ENCODE peak calls at places on chromosomes 1 and 21, in eight cellular contexts. One of them, this sample, is unnamed.
A peak's percentile ranks its signal among the peaks of the same experiment; 100 is the strongest.

GRCh38 chr21:35096959-35097358 is 47.9 kb upstream of the RUNX1 start:
- DNase-seq in GM06990: no peak
- DNase-seq in CD8-positive, alpha-beta T cell: no peak
- DNase-seq in AG04450: no peak
- DNase-seq in breast epithelium: no peak
- DNase-seq in mammary epithelial cell: no peak
- DNase-seq in prostate gland: no peak
- DNase-seq in H1: no peak
- DNase-seq in this sample: no peak

GRCh38 chr1:181159451-181160151 is 71.1 kb downstream of the IER5 start:
- DNase-seq in GM06990: no peak
- DNase-seq in CD8-positive, alpha-beta T cell: peak; percentile 34
- DNase-seq in AG04450: no peak
- DNase-seq in breast epithelium: no peak
- DNase-seq in mammary epithelial cell: peak; percentile 97
- DNase-seq in prostate gland: peak; percentile 11
- DNase-seq in H1: no peak
- DNase-seq in this sample: no peak

GRCh38 chr1:160167580-160167979 is 16.2 kb downstream of the ATP1A4 start:
- DNase-seq in GM06990: no peak
- DNase-seq in CD8-positive, alpha-beta T cell: no peak
- DNase-seq in AG04450: no peak
- DNase-seq in breast epithelium: no peak
- DNase-seq in mammary epithelial cell: no peak
- DNase-seq in prostate gland: no peak
- DNase-seq in H1: no peak
- DNase-seq in this sample: no peak

GRCh38 chr1:38018864-38019343 is 6.4 kb downstream of the UTP11 start:
- DNase-seq in GM06990: no peak
- DNase-seq in CD8-positive, alpha-beta T cell: no peak
- DNase-seq in AG04450: no peak
- DNase-seq in breast epithelium: no peak
- DNase-seq in mammary epithelial cell: no peak
- DNase-seq in prostate gland: no peak
- DNase-seq in H1: no peak
- DNase-seq in this sample: no peak

GRCh38 chr1:25688390-25689119 is 72.0 kb downstream of the MAN1C1 start:
- DNase-seq in GM06990: no peak
- DNase-seq in CD8-positive, alpha-beta T cell: no peak
- DNase-seq in AG04450: no peak
- DNase-seq in breast epithelium: no peak
- DNase-seq in mammary epithelial cell: no peak
- DNase-seq in prostate gland: peak; percentile 36
- DNase-seq in H1: no peak
- DNase-seq in this sample: no peak

GRCh38 chr1:170586942-170587593 is 55.1 kb downstream of the GORAB start:
- DNase-seq in GM06990: no peak
- DNase-seq in CD8-positive, alpha-beta T cell: no peak
- DNase-seq in AG04450: peak; percentile 16
- DNase-seq in breast epithelium: no peak
- DNase-seq in mammary epithelial cell: no peak
- DNase-seq in prostate gland: no peak
- DNase-seq in H1: no peak
- DNase-seq in this sample: peak; percentile 29

GRCh38 chr21:23542097-23542496 is 2065.2 kb downstream of the MRPL39 start:
- DNase-seq in GM06990: no peak
- DNase-seq in CD8-positive, alpha-beta T cell: no peak
- DNase-seq in AG04450: no peak
- DNase-seq in breast epithelium: no peak
- DNase-seq in mammary epithelial cell: no peak
- DNase-seq in prostate gland: no peak
- DNase-seq in H1: no peak
- DNase-seq in this sample: no peak

GRCh38 chr21:39048064-39048463 is 135.2 kb downstream of the PSMG1 start:
- DNase-seq in GM06990: no peak
- DNase-seq in CD8-positive, alpha-beta T cell: no peak
- DNase-seq in AG04450: no peak
- DNase-seq in breast epithelium: no peak
- DNase-seq in mammary epithelial cell: peak; percentile 95
- DNase-seq in prostate gland: no peak
- DNase-seq in H1: peak; percentile 63
- DNase-seq in this sample: no peak

GRCh38 chr21:26583737-26584136 is 10.7 kb upstream of the CYYR1 start:
- DNase-seq in GM06990: no peak
- DNase-seq in CD8-positive, alpha-beta T cell: no peak
- DNase-seq in AG04450: no peak
- DNase-seq in breast epithelium: no peak
- DNase-seq in mammary epithelial cell: no peak
- DNase-seq in prostate gland: no peak
- DNase-seq in H1: no peak
- DNase-seq in this sample: no peak

GRCh38 chr1:11051781-11052510 is 4.9 kb upstream of the MASP2 start:
- DNase-seq in GM06990: no peak
- DNase-seq in CD8-positive, alpha-beta T cell: no peak
- DNase-seq in AG04450: no peak
- DNase-seq in breast epithelium: no peak
- DNase-seq in mammary epithelial cell: no peak
- DNase-seq in prostate gland: no peak
- DNase-seq in H1: no peak
- DNase-seq in this sample: no peak

GRCh38 chr1:119298687-119299086 is 69.9 kb upstream of the HAO2 start:
- DNase-seq in GM06990: no peak
- DNase-seq in CD8-positive, alpha-beta T cell: no peak
- DNase-seq in AG04450: no peak
- DNase-seq in breast epithelium: no peak
- DNase-seq in mammary epithelial cell: peak; percentile 80
- DNase-seq in prostate gland: no peak
- DNase-seq in H1: no peak
- DNase-seq in this sample: no peak

DNA sequence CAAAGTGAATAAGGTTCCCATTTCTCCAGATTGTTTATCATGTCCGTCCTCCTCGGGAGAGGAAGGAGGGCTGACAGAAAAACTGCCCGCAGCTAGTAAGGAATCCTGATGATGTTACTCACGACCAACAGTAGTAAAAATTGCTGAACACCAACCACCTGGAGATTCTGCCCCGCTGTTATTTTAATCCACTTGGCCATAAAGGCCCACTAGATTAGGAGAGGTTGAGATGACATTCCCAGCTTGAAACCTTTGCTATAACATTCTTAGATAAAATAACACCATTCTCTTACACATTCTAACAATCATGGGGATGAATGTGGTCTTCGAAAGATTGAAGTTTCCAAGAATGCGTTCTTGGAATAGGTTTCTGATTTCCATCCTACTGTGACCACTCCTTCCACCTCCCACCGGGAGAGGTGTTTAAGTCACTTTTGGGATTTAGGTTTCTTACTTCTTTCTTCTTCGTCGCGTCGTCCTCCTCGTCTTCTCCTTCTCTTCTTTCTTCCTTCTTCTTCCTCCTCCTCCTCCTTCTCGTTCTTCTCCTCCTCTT is 1.9 kb downstream of the CACHD1 start:
- DNase-seq in GM06990: no peak
- DNase-seq in CD8-positive, alpha-beta T cell: no peak
- DNase-seq in AG04450: no peak
- DNase-seq in breast epithelium: no peak
- DNase-seq in mammary epithelial cell: peak; percentile 52
- DNase-seq in prostate gland: no peak
- DNase-seq in H1: no peak
- DNase-seq in this sample: no peak
- H3K4me3 ChIP-seq in GM06990: no peak overlapping the region
- H3K4me3 ChIP-seq in CD8-positive, alpha-beta T cell: peak overlapping the region; percentile 65
- H3K4me3 ChIP-seq in AG04450: peak overlapping the region; percentile 67
- H3K4me3 ChIP-seq in breast epithelium: peak overlapping the region; percentile 79
- H3K4me3 ChIP-seq in mammary epithelial cell: peak overlapping the region; percentile 76
- H3K4me3 ChIP-seq in prostate gland: peak overlapping the region; percentile 60
- H3K4me3 ChIP-seq in H1: peak overlapping the region; percentile 90
- H3K4me3 ChIP-seq in this sample: peak overlapping the region; percentile 64

GRCh38 chr1:244011796-244012195 is 39.3 kb upstream of the ZBTB18 start:
- DNase-seq in GM06990: no peak
- DNase-seq in CD8-positive, alpha-beta T cell: no peak
- DNase-seq in AG04450: no peak
- DNase-seq in breast epithelium: no peak
- DNase-seq in mammary epithelial cell: no peak
- DNase-seq in prostate gland: no peak
- DNase-seq in H1: no peak
- DNase-seq in this sample: no peak

GRCh38 chr1:244011251-244011650 is 39.8 kb upstream of the ZBTB18 start:
- DNase-seq in GM06990: no peak
- DNase-seq in CD8-positive, alpha-beta T cell: no peak
- DNase-seq in AG04450: peak; percentile 4
- DNase-seq in breast epithelium: no peak
- DNase-seq in mammary epithelial cell: no peak
- DNase-seq in prostate gland: no peak
- DNase-seq in H1: no peak
- DNase-seq in this sample: peak; percentile 2

GRCh38 chr1:244010599-244011211 is 40.4 kb upstream of the ZBTB18 start:
- DNase-seq in GM06990: no peak
- DNase-seq in CD8-positive, alpha-beta T cell: no peak
- DNase-seq in AG04450: no peak
- DNase-seq in breast epithelium: no peak
- DNase-seq in mammary epithelial cell: no peak
- DNase-seq in prostate gland: no peak
- DNase-seq in H1: no peak
- DNase-seq in this sample: peak; percentile 19

GRCh38 chr1:244012232-244012631 is 38.9 kb upstream of the ZBTB18 start:
- DNase-seq in GM06990: no peak
- DNase-seq in CD8-positive, alpha-beta T cell: no peak
- DNase-seq in AG04450: peak; percentile 39
- DNase-seq in breast epithelium: no peak
- DNase-seq in mammary epithelial cell: peak; percentile 48
- DNase-seq in prostate gland: peak; percentile 8
- DNase-seq in H1: no peak
- DNase-seq in this sample: peak; percentile 2

DNA sequence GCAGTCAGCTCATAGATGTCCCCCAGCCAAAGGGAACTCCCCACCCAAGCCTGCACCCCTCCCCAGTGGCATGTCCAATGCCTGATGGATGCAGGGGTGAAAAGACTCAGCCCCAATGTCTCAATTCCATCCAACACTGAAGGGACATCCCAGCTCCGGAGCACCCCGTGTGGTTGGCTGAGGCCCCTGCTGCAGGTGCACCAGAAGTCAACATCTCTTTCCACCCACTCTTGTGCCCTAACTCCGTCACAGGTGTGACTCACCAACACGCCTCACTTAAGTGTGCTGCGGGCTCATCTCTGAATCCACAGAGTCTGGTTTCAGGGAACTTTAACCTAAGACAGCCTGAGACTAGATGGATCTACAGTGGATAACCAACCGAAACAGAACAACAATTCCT is 40.9 kb upstream of the ZBTB18 start:
- DNase-seq in GM06990: no peak
- DNase-seq in CD8-positive, alpha-beta T cell: no peak
- DNase-seq in AG04450: no peak
- DNase-seq in breast epithelium: no peak
- DNase-seq in mammary epithelial cell: no peak
- DNase-seq in prostate gland: no peak
- DNase-seq in H1: no peak
- DNase-seq in this sample: no peak
- TF ChIP-seq CTCF in GM06990: peak; percentile 26
- TF ChIP-seq CTCF in CD8-positive, alpha-beta T cell: no peak
- TF ChIP-seq CTCF in AG04450: peak; percentile 13
- TF ChIP-seq CTCF in breast epithelium: no peak
- TF ChIP-seq CTCF in mammary epithelial cell: no peak
- TF ChIP-seq CTCF in prostate gland: no peak
- TF ChIP-seq CTCF in H1: peak; percentile 71
- TF ChIP-seq CTCF in this sample: no peak

GRCh38 chr1:22650089-22650693 is 2.8 kb upstream of the C1QB start:
- DNase-seq in GM06990: no peak
- DNase-seq in CD8-positive, alpha-beta T cell: no peak
- DNase-seq in AG04450: no peak
- DNase-seq in breast epithelium: no peak
- DNase-seq in mammary epithelial cell: no peak
- DNase-seq in prostate gland: no peak
- DNase-seq in H1: no peak
- DNase-seq in this sample: no peak
- H3K27me3 ChIP-seq in GM06990: no peaks in the 10 kb centered on the region
- H3K27me3 ChIP-seq in CD8-positive, alpha-beta T cell: no peaks in the 10 kb centered on the region
- H3K27me3 ChIP-seq in AG04450: peaks cover 54% of the 10 kb centered on the region
- H3K27me3 ChIP-seq in breast epithelium: no peaks in the 10 kb centered on the region
- H3K27me3 ChIP-seq in mammary epithelial cell: no peaks in the 10 kb centered on the region
- H3K27me3 ChIP-seq in prostate gland: no peaks in the 10 kb centered on the region
- H3K27me3 ChIP-seq in H1: no peaks in the 10 kb centered on the region
- H3K27me3 ChIP-seq in this sample: peaks cover 16% of the 10 kb centered on the region

GRCh38 chr21:15491100-15491499 is 238.7 kb upstream of the USP25 start:
- DNase-seq in GM06990: no peak
- DNase-seq in CD8-positive, alpha-beta T cell: no peak
- DNase-seq in AG04450: no peak
- DNase-seq in breast epithelium: no peak
- DNase-seq in mammary epithelial cell: no peak
- DNase-seq in prostate gland: no peak
- DNase-seq in H1: no peak
- DNase-seq in this sample: no peak
- H3K4me3 ChIP-seq in GM06990: no peak overlapping the region
- H3K4me3 ChIP-seq in CD8-positive, alpha-beta T cell: no peak overlapping the region
- H3K4me3 ChIP-seq in AG04450: no peak overlapping the region
- H3K4me3 ChIP-seq in breast epithelium: no peak overlapping the region
- H3K4me3 ChIP-seq in mammary epithelial cell: no peak overlapping the region
- H3K4me3 ChIP-seq in prostate gland: no peak overlapping the region
- H3K4me3 ChIP-seq in H1: no peak overlapping the region
- H3K4me3 ChIP-seq in this sample: no peak overlapping the region

GRCh38 chr1:228139931-228140723 is at the start of gene GUK1:
- DNase-seq in GM06990: peak; percentile 100
- DNase-seq in CD8-positive, alpha-beta T cell: peak; percentile 100
- DNase-seq in AG04450: peak; percentile 97
- DNase-seq in breast epithelium: peak; percentile 100
- DNase-seq in mammary epithelial cell: peak; percentile 100
- DNase-seq in prostate gland: peak; percentile 100
- DNase-seq in H1: peak; percentile 100
- DNase-seq in this sample: peak; percentile 98
- TF ChIP-seq CTCF in GM06990: peak; percentile 11
- TF ChIP-seq CTCF in CD8-positive, alpha-beta T cell: no peak
- TF ChIP-seq CTCF in AG04450: peak; percentile 23
- TF ChIP-seq CTCF in breast epithelium: peak; percentile 16
- TF ChIP-seq CTCF in mammary epithelial cell: no peak
- TF ChIP-seq CTCF in prostate gland: peak; percentile 17
- TF ChIP-seq CTCF in H1: peak; percentile 17
- TF ChIP-seq CTCF in this sample: peak; percentile 23

GRCh38 chr1:165449121-165449520 is 4.2 kb upstream of the RXRG start:
- DNase-seq in GM06990: no peak
- DNase-seq in CD8-positive, alpha-beta T cell: no peak
- DNase-seq in AG04450: no peak
- DNase-seq in breast epithelium: no peak
- DNase-seq in mammary epithelial cell: no peak
- DNase-seq in prostate gland: no peak
- DNase-seq in H1: no peak
- DNase-seq in this sample: no peak
- H3K27me3 ChIP-seq in GM06990: no peaks in the 10 kb centered on the region
- H3K27me3 ChIP-seq in CD8-positive, alpha-beta T cell: peaks cover 14% of the 10 kb centered on the region
- H3K27me3 ChIP-seq in AG04450: peaks cover 14% of the 10 kb centered on the region
- H3K27me3 ChIP-seq in breast epithelium: no peaks in the 10 kb centered on the region
- H3K27me3 ChIP-seq in mammary epithelial cell: peaks cover 24% of the 10 kb centered on the region
- H3K27me3 ChIP-seq in prostate gland: no peaks in the 10 kb centered on the region
- H3K27me3 ChIP-seq in H1: peaks cover 22% of the 10 kb centered on the region
- H3K27me3 ChIP-seq in this sample: peaks cover 5% of the 10 kb centered on the region

This sample was measured in BJ.